ENCODE peak calls at places on chromosomes 2 and 18, in six cellular contexts. N is HCT116, C is stomach, E is H1, A is IMR-90, R is breast epithelium. G is an unnamed sample.

GRCh38 chr2:142561656-142562055 is 315.8 kb upstream of the KYNU start:
- DNase-seq in R (no peak), E (no peak), C (no peak), N (no peak), A (no peak), G (no peak)

GRCh38 chr18:13112982-13113381 is 105.6 kb upstream of the LDLRAD4 start:
- DNase-seq in C (peak; percentile 55), A (peak; percentile 51), N (peak; percentile 2), R (no peak), E (peak; percentile 65), G (no peak)

GRCh38 chr2:159163935-159164334 is 122.6 kb downstream of the WDSUB1 start:
- DNase-seq in E (no peak), N (no peak), R (no peak), A (no peak), C (no peak), G (no peak)

GRCh38 chr2:164934790-164935466 is 20.4 kb downstream of the SLC38A11 start:
- DNase-seq in R (no peak), E (no peak), C (no peak), A (no peak), N (no peak), G (no peak)

GRCh38 chr18:62757399-62758010 is 42.2 kb downstream of the PHLPP1 start:
- DNase-seq in R (no peak), E (no peak), N (no peak), C (no peak), A (no peak), G (no peak)

GRCh38 chr2:55482186-55482945 is 37.2 kb upstream of the CFAP36 start:
- DNase-seq in N (no peak), E (no peak), C (no peak), R (no peak), A (peak; percentile 45), G (no peak)

GRCh38 chr2:204628926-204629661 is 83.8 kb downstream of the PARD3B start:
- DNase-seq in N (no peak), E (no peak), R (no peak), C (no peak), A (peak; percentile 26), G (no peak)

GRCh38 chr2:144015036-144015435 is 504.9 kb downstream of the ZEB2 start:
- DNase-seq in A (peak; percentile 31), N (no peak), E (no peak), R (no peak), C (no peak), G (no peak)

GRCh38 chr2:215787565-215788178 is 225.7 kb downstream of the MREG start:
- DNase-seq in A (no peak), C (no peak), N (no peak), R (no peak), E (no peak), G (no peak)

GRCh38 chr2:179917272-179917671 is 55.9 kb upstream of the ZNF385B start:
- DNase-seq in R (no peak), N (no peak), A (peak; percentile 69), E (no peak), C (no peak), G (no peak)

GRCh38 chr2:139694327-139694726 is 914.1 kb upstream of the NXPH2 start:
- DNase-seq in R (no peak), A (no peak), C (no peak), N (no peak), E (no peak), G (no peak)

GRCh38 chr2:22812065-22812680 is 572.8 kb upstream of the KLHL29 start:
- DNase-seq in A (no peak), R (no peak), E (no peak), N (no peak), C (no peak), G (no peak)

GRCh38 chr2:189047469-189047868 is 73.3 kb downstream of the COL3A1 start:
- DNase-seq in C (no peak), A (no peak), R (no peak), N (no peak), E (no peak), G (no peak)

GRCh38 chr2:107137711-107138110 is 251.7 kb upstream of the ST6GAL2 start:
- DNase-seq in E (no peak), R (no peak), C (no peak), N (no peak), A (no peak), G (no peak)

GRCh38 chr18:74662622-74663021 is 65.0 kb downstream of the ZNF407 start:
- DNase-seq in N (no peak), C (no peak), E (no peak), A (no peak), R (no peak), G (no peak)

GRCh38 chr18:77106331-77106730 is 26.3 kb downstream of the MBP start:
- DNase-seq in R (no peak), E (no peak), N (no peak), C (no peak), A (no peak), G (no peak)

GRCh38 chr18:51350081-51350480 is 152.6 kb upstream of the MEX3C start:
- DNase-seq in R (no peak), C (no peak), E (no peak), A (no peak), N (no peak), G (no peak)

GRCh38 chr2:167551411-167551810 is 663.1 kb downstream of the XIRP2 start:
- DNase-seq in E (no peak), R (no peak), A (no peak), N (no peak), C (no peak), G (no peak)

GRCh38 chr2:208792766-208793165 is 386.2 kb downstream of the PTH2R start:
- DNase-seq in C (no peak), N (no peak), R (no peak), A (no peak), E (no peak), G (no peak)

GRCh38 chr18:30811580-30811979 is 231.0 kb downstream of the DSC3 start:
- DNase-seq in N (no peak), C (no peak), R (no peak), A (no peak), E (no peak), G (no peak)

GRCh38 chr18:80033181-80034067 is 810 bp upstream of the RBFA start:
- DNase-seq in R (peak; percentile 61), N (no peak), A (peak; percentile 44), C (no peak), E (peak; percentile 79), G (no peak)

GRCh38 chr18:48541747-48542108 is 2.9 kb downstream of the CTIF start:
- DNase-seq in N (no peak), A (no peak), E (no peak), C (no peak), R (no peak), G (no peak)
- H3K4me3 ChIP-seq in N (peak overlapping the region; percentile 75), A (peak overlapping the region; percentile 96), E (peak overlapping the region; percentile 92), C (no peak overlapping the region), R (peak overlapping the region; percentile 79), G (peak overlapping the region; percentile 67)

GRCh38 chr2:224513991-224514390 is 71.2 kb downstream of the CUL3 start:
- DNase-seq in C (no peak), E (no peak), N (no peak), R (no peak), A (peak; percentile 12), G (no peak)

GRCh38 chr2:224520064-224520463 is 65.1 kb downstream of the CUL3 start:
- DNase-seq in A (peak; percentile 92), N (no peak), E (no peak), C (no peak), R (no peak), G (no peak)

GRCh38 chr2:224518806-224519580 is 66.2 kb downstream of the CUL3 start:
- DNase-seq in N (no peak), R (no peak), C (no peak), A (peak; percentile 84), E (no peak), G (no peak)

GRCh38 chr2:224523626-224524577 is 61.3 kb downstream of the CUL3 start:
- DNase-seq in N (no peak), E (no peak), C (no peak), R (no peak), A (peak; percentile 18), G (no peak)

DNA sequence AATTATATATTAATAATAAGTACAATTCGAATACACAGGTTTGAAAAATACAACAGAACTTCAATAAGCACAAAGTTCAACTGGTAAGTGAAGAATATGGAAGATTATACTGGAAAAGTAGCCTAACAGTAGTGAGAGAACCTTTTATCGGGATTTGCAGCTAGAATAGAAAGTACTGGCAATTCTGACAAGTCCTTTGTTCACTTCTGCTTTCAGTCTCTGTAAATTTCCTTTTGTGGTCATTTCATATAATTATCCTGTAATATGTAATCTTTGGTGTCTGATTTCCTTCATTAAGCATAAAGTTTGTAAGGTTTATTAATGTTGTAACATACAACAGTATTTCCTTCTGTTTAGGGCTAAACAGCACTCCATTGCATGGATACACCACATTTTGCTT is 67.2 kb downstream of the CUL3 start:
- DNase-seq in N (no peak), C (no peak), E (no peak), R (no peak), A (no peak), G (no peak)
- H3K4me1 ChIP-seq in N (no peaks in the 10 kb centered on the region), C (peaks cover 13% of the 10 kb centered on the region), E (no peaks in the 10 kb centered on the region), R (no peaks in the 10 kb centered on the region), A (peaks cover 16% of the 10 kb centered on the region), G (peaks cover 64% of the 10 kb centered on the region)

DNA sequence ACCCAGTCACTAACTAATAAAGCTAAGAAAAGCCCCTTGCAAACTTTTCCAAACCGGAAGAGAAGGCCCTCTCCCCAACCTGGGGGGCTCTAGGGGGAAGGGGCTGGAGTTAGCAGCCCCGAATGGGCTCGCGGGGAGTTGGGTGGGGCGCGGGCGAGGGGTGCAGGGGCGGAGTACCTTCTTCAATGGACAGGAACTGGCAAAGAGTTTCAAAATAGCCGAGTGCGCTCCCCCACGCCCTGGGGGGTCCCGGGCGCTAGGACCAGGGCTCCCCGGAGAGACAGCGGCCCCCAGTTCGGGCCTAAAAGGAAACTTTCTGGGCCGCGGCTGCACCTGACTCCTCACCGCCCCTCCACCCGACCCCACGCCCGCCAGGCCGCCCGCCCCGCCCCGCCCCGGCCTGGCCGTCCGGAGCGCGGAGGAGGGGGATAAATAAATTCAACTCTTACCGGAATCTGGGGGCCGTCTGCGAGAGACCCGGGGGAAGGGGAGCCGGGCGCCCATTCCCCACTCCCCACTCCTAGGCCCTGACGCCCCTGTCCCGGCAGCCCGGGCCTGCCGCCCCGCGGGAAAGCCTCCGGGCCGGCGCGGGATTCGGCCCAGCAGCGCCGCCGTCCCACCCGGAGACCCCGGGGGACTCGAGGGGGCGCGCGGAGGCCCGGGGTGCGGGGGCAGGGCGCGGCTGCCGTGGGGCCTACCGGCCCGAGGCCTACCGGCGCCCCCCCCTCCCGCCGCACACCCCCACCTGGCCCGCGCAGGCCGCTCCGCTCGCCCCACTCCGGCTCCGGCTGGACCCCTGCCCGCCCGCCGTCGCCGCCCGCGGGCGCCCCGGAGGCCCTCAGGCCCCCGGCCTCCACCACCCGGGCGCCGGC is 868 bp downstream of the INO80D start:
- DNase-seq in E (peak; percentile 72), N (no peak), R (peak; percentile 53), A (no peak), C (peak; percentile 45), G (no peak)
- TF ChIP-seq POLR2A in E (no peak), N (peak; percentile 14), R (no peak), A (no peak), C (no peak), G (no peak)

GRCh38 chr2:181660181-181660580 is 3.3 kb upstream of the CERKL start:
- DNase-seq in A (no peak), R (no peak), E (no peak), C (no peak), N (no peak), G (no peak)

GRCh38 chr2:181656450-181657261 is at the start of gene CERKL:
- DNase-seq in R (no peak), E (peak; percentile 83), A (peak; percentile 2), C (peak; percentile 68), N (peak; percentile 49), G (no peak)

GRCh38 chr2:181657379-181657778 is 474 bp upstream of the CERKL start:
- DNase-seq in A (no peak), E (peak; percentile 49), N (no peak), R (no peak), C (no peak), G (no peak)

GRCh38 chr2:181658444-181658843 is 1.5 kb upstream of the CERKL start:
- DNase-seq in R (no peak), A (no peak), N (no peak), E (no peak), C (no peak), G (no peak)

GRCh38 chr2:181655519-181655918 is 1.4 kb downstream of the CERKL start:
- DNase-seq in N (no peak), R (no peak), C (no peak), E (no peak), A (peak; percentile 12), G (no peak)
- H3K4me3 ChIP-seq in N (no peak overlapping the region), R (no peak overlapping the region), C (no peak overlapping the region), E (peak overlapping the region; percentile 79), A (peak overlapping the region; percentile 32), G (no peak overlapping the region)